ENCODE peak calls at places on chromosomes 12 and 14, in five cellular contexts. Q is MM.1S, L is neural progenitor cell, S is lower lobe of right lung, J is choroid plexus epithelial cell. H is an unnamed sample.

GRCh38 chr12:117582135-117582784 is 220.8 kb upstream of the NOS1 start:
- DNase-seq in Q (no peak), L (no peak), S (no peak), J (no peak), H (no peak)

GRCh38 chr12:1836854-1837411 is 16.6 kb downstream of the LRTM2 start:
- DNase-seq in Q (no peak), L (peak), S (peak), J (peak), H (peak)

GRCh38 chr12:30862486-30862885 is 64.1 kb upstream of the TSPAN11 start:
- DNase-seq in Q (no peak), L (no peak), S (no peak), J (peak), H (no peak)

GRCh38 chr14:52834440-52834842 is 43.0 kb upstream of the GNPNAT1 start:
- DNase-seq in Q (no peak), L (no peak), S (no peak), J (peak), H (no peak)

GRCh38 chr12:48380596-48380995 is 29.9 kb upstream of the ZNF641 start:
- DNase-seq in Q (no peak), L (no peak), S (no peak), J (no peak), H (no peak)

GRCh38 chr14:74582910-74583581 is 29.0 kb downstream of the LTBP2 start:
- DNase-seq in Q (no peak), L (no peak), S (no peak), J (peak), H (peak)

GRCh38 chr12:24853588-24853987 is 95.3 kb downstream of the BCAT1 start:
- DNase-seq in Q (no peak), L (no peak), S (no peak), J (peak), H (no peak)

GRCh38 chr12:94098466-94098865 is 49.9 kb upstream of the PLXNC1 start:
- DNase-seq in Q (no peak), L (no peak), S (no peak), J (peak), H (no peak)

GRCh38 chr14:21219120-21219519 is 50.1 kb downstream of the HNRNPC start:
- DNase-seq in Q (no peak), L (no peak), S (no peak), J (no peak), H (no peak)

GRCh38 chr14:34030864-34031263 is 80.0 kb upstream of the EGLN3 start:
- DNase-seq in Q (no peak), L (no peak), S (no peak), J (peak), H (no peak)

GRCh38 chr12:69966839-69967238 is 141.8 kb downstream of the MYRFL start:
- DNase-seq in Q (no peak), L (no peak), S (no peak), J (peak), H (no peak)

GRCh38 chr12:30458453-30458852 is 237.2 kb downstream of the IPO8 start:
- DNase-seq in Q (no peak), L (no peak), S (no peak), J (no peak), H (no peak)

GRCh38 chr12:38469689-38470088 is 153.1 kb downstream of the ALG10B start:
- DNase-seq in Q (no peak), L (peak), S (no peak), J (no peak), H (no peak)

GRCh38 chr12:46459881-46460545 is 87.4 kb upstream of the SLC38A2 start:
- DNase-seq in Q (no peak), L (no peak), S (no peak), J (no peak), H (no peak)

GRCh38 chr12:6953417-6954315 is 2.5 kb downstream of the PTPN6 start:
- DNase-seq in Q (peak), L (no peak), S (peak), J (peak), H (peak)

GRCh38 chr14:90970167-90970600 is 90.3 kb downstream of the RPS6KA5 start:
- DNase-seq in Q (no peak), L (no peak), S (no peak), J (peak), H (no peak)

GRCh38 chr14:67464377-67464776 is 24.1 kb downstream of the TMEM229B start:
- DNase-seq in Q (no peak), L (no peak), S (no peak), J (no peak), H (no peak)

GRCh38 chr12:124332068-124332672 is 37.3 kb downstream of the RFLNA start:
- DNase-seq in Q (no peak), L (no peak), S (no peak), J (no peak), H (no peak)

GRCh38 chr12:108667349-108667748 is 33.7 kb upstream of the SELPLG start:
- DNase-seq in Q (peak), L (no peak), S (peak), J (no peak), H (no peak)

GRCh38 chr14:53955671-53956426 is 776 bp downstream of the BMP4 start:
- DNase-seq in Q (no peak), L (peak), S (peak), J (no peak), H (peak)

GRCh38 chr14:102046337-102047278 is 40.2 kb downstream of the HSP90AA1 start:
- DNase-seq in Q (no peak), L (peak), S (peak), J (peak), H (peak)

GRCh38 chr14:24665440-24665991 is 31.5 kb upstream of the GZMB start:
- DNase-seq in Q (peak), L (no peak), S (no peak), J (no peak), H (no peak)

GRCh38 chr12:50166776-50167025 is 468 bp downstream of the CERS5 start:
- DNase-seq in Q (no peak), L (no peak), S (peak), J (no peak), H (no peak)

GRCh38 chr14:88831285-88831684 is 6.8 kb downstream of the TTC8 start:
- DNase-seq in Q (no peak), L (no peak), S (no peak), J (peak), H (no peak)

GRCh38 chr12:102300824-102301461 is 103.3 kb upstream of the PMCH start:
- DNase-seq in Q (peak), L (peak), S (no peak), J (peak), H (no peak)

GRCh38 chr12:116615141-116615861 is 56.1 kb downstream of the MAP1LC3B2 start:
- DNase-seq in Q (no peak), L (peak), S (no peak), J (no peak), H (no peak)

GRCh38 chr12:132174703-132175490 is 30.6 kb downstream of the NOC4L start:
- DNase-seq in Q (no peak), L (no peak), S (no peak), J (no peak), H (peak)

GRCh38 chr12:30930238-30931010 is 3.9 kb downstream of the TSPAN11 start:
- DNase-seq in Q (no peak), L (no peak), S (no peak), J (no peak), H (no peak)

GRCh38 chr12:34396861-34397590 is 374.7 kb downstream of the ALG10 start:
- DNase-seq in Q (no peak), L (no peak), S (peak), J (no peak), H (peak)

GRCh38 chr14:93682459-93682858 is 105.8 kb downstream of the PRIMA1 start:
- DNase-seq in Q (no peak), L (no peak), S (no peak), J (no peak), H (no peak)

GRCh38 chr14:64800000-64800399 is 79.7 kb downstream of the SPTB start:
- DNase-seq in Q (peak), L (peak), S (peak), J (peak), H (no peak)

GRCh38 chr14:81818271-81818670 is 284.6 kb upstream of the SEL1L start:
- DNase-seq in Q (no peak), L (peak), S (no peak), J (no peak), H (no peak)

GRCh38 chr12:8664228-8664963 is 1.8 kb upstream of the MFAP5 start:
- DNase-seq in Q (no peak), L (no peak), S (no peak), J (no peak), H (no peak)

GRCh38 chr12:56998981-56999380 is 7.4 kb downstream of the ZBTB39 start:
- DNase-seq in Q (peak), L (no peak), S (no peak), J (no peak), H (peak)

GRCh38 chr12:89857652-89858274 is 149.1 kb upstream of the ATP2B1 start:
- DNase-seq in Q (no peak), L (no peak), S (no peak), J (no peak), H (no peak)

GRCh38 chr12:20345866-20346265 is 22.5 kb upstream of the PDE3A start:
- DNase-seq in Q (no peak), L (no peak), S (no peak), J (no peak), H (no peak)

GRCh38 chr12:50309950-50310349 is 26.6 kb upstream of the LIMA1 start:
- DNase-seq in Q (no peak), L (no peak), S (no peak), J (no peak), H (no peak)

GRCh38 chr12:65764325-65764724 is 60.0 kb upstream of the HMGA2 start:
- DNase-seq in Q (no peak), L (no peak), S (no peak), J (no peak), H (no peak)

GRCh38 chr14:22539831-22540230 is 49.2 kb downstream of the DAD1 start:
- DNase-seq in Q (no peak), L (no peak), S (no peak), J (no peak), H (no peak)
- H3K4me3 ChIP-seq in Q (no peak), L (no peak), S (no peak), J (no peak), H (peak)

GRCh38 chr14:103393078-103393477 is 7.9 kb downstream of the MARK3 start:
- DNase-seq in Q (no peak), L (no peak), S (no peak), J (no peak), H (no peak)

GRCh38 chr14:103392106-103392505 is 6.9 kb downstream of the MARK3 start:
- DNase-seq in Q (no peak), L (no peak), S (no peak), J (no peak), H (no peak)

GRCh38 chr14:103390605-103391004 is 5.4 kb downstream of the MARK3 start:
- DNase-seq in Q (no peak), L (no peak), S (no peak), J (no peak), H (no peak)

GRCh38 chr14:103392572-103392971 is 7.4 kb downstream of the MARK3 start:
- DNase-seq in Q (no peak), L (no peak), S (no peak), J (no peak), H (no peak)

DNA sequence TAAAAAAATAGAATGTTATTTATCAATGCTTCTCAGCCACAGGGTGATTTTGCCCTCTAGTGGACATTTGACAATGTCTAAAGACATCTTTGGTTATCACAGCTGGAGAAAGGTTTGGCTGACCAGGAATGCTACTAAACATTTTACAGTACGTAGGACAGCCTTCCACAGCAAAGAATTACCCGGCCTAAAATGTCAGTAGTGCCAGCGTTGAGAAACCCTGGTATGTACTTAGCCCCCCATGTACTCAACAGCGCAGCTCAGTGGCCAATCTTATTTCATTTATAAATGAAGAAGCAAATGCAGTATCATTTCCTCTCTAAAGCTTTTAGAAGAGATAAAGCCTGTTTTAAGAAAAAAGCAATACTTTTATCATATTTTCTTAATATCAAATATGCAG is 5.8 kb downstream of the MARK3 start:
- DNase-seq in Q (peak), L (peak), S (no peak), J (peak), H (no peak)
- H3K4me3 ChIP-seq in Q (no peak), L (no peak), S (no peak), J (no peak), H (no peak)

GRCh38 chr12:121789233-121789781 is 4.2 kb downstream of the RHOF start:
- DNase-seq in Q (no peak), L (no peak), S (no peak), J (no peak), H (peak)
- H3K4me3 ChIP-seq in Q (no peak), L (no peak), S (peak), J (no peak), H (peak)

GRCh38 chr14:104864267-104865068 is 600 bp upstream of the CEP170B start:
- DNase-seq in Q (no peak), L (peak), S (peak), J (no peak), H (peak)

GRCh38 chr14:104863131-104863862 is 1.8 kb upstream of the CEP170B start:
- DNase-seq in Q (no peak), L (peak), S (no peak), J (no peak), H (no peak)

GRCh38 chr14:104865069-104865630 is at the start of gene CEP170B:
- DNase-seq in Q (peak), L (peak), S (peak), J (peak), H (peak)

GRCh38 chr14:104865631-104866441 is 768 bp downstream of the CEP170B start:
- DNase-seq in Q (no peak), L (peak), S (peak), J (peak), H (peak)

DNA sequence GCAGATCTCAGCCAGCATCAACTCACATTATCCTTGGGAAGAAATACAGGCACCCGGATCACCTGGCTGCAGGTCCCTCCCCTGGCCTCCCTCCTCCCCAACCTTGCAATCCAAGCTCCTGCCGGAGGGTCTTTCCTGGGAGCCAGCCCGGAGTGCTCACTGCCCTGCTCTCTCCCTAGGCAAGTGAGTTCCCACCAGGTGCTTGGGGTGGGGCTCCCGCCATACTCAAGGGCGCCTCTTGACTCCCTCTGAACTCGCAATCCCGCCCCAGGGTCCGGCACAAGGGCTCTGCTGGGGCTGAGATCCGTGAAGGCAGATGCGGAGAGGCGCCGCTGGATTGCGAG is 1.2 kb upstream of the CEP170B start:
- DNase-seq in Q (no peak), L (no peak), S (no peak), J (no peak), H (peak)
- H3K4me3 ChIP-seq in Q (no peak), L (peak), S (peak), J (no peak), H (peak)

GRCh38 chr12:12892670-12893290 is 1.4 kb downstream of the GPRC5A start:
- DNase-seq in Q (no peak), L (no peak), S (peak), J (no peak), H (no peak)
- H3K4me3 ChIP-seq in Q (no peak), L (no peak), S (peak), J (peak), H (no peak)

DNA sequence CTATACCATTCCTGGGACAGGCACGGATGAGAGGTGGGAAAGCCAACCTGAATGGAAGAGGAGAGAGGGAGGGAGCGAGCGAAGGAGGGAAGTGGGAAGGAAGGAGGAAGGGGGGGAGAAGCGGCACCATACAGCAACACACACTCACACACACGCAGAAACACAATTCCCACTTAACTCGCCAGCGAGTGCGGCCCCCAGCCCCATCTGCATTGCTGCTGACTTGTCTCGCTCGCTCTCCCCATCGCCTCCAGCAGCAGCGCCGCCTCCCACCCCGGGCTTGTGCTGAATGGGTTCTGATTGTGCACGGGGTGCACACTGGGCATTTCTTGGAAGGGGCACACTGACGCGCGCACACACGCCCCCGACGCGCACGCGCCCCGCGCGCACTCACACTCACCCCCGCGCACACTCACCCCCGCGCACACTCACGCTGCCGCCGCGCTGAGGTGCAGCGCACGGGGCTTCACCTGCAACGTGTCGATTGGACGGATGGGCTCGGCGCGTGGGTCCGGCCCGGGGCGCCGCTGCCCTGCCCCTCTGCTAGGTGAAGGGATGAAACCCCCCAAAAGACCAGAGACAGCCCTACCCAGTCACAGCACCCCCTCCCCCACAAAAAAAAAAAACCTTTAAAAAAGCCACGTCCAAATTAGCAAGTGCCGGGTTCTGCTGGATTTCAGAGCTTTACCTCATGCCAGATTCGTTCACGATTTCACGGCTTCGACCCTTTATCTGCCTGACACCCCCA is 680 bp downstream of the GRIN2B start:
- DNase-seq in Q (no peak), L (peak), S (no peak), J (no peak), H (no peak)
- H3K4me3 ChIP-seq in Q (no peak), L (peak), S (peak), J (no peak), H (no peak)

GRCh38 chr14:22464422-22465142 is 124.4 kb downstream of the DAD1 start:
- DNase-seq in Q (peak), L (no peak), S (no peak), J (no peak), H (no peak)
- H3K4me3 ChIP-seq in Q (no peak), L (no peak), S (no peak), J (no peak), H (no peak)

GRCh38 chr12:113103756-113104450 is 31.7 kb downstream of the RASAL1 start:
- DNase-seq in Q (no peak), L (peak), S (peak), J (no peak), H (peak)
- H3K4me3 ChIP-seq in Q (peak), L (peak), S (peak), J (no peak), H (peak)

GRCh38 chr12:54050479-54050805 is 3.2 kb upstream of the HOXC4 start:
- DNase-seq in Q (no peak), L (peak), S (no peak), J (no peak), H (no peak)
- H3K4me3 ChIP-seq in Q (no peak), L (no peak), S (no peak), J (no peak), H (no peak)